ENCODE peak calls at places on chromosomes 7 and 10, in six cellular contexts. One of them, this sample, is unnamed. For H3K4me1, the result is how much of the 10 kb centered on the place peaks cover.

GRCh38 chr7:142862401-142863400 is 7.8 kb downstream of the EPHB6 start:
- DNase-seq in K562: no peak
- DNase-seq in fibroblast of lung: no peak
- DNase-seq in gastrocnemius medialis: no peak
- DNase-seq in GM23248: no peak
- DNase-seq in CD8-positive, alpha-beta T cell: no peak
- DNase-seq in this sample: no peak

GRCh38 chr10:93032105-93032808 is 28.3 kb upstream of the CYP26C1 start:
- DNase-seq in K562: no peak
- DNase-seq in fibroblast of lung: no peak
- DNase-seq in gastrocnemius medialis: no peak
- DNase-seq in GM23248: no peak
- DNase-seq in CD8-positive, alpha-beta T cell: no peak
- DNase-seq in this sample: no peak

GRCh38 chr7:42456756-42457276 is 219.8 kb upstream of the GLI3 start:
- DNase-seq in K562: no peak
- DNase-seq in fibroblast of lung: no peak
- DNase-seq in gastrocnemius medialis: no peak
- DNase-seq in GM23248: peak
- DNase-seq in CD8-positive, alpha-beta T cell: no peak
- DNase-seq in this sample: no peak

GRCh38 chr10:19929466-19930140 is 113.4 kb downstream of the PLXDC2 start:
- DNase-seq in K562: no peak
- DNase-seq in fibroblast of lung: peak
- DNase-seq in gastrocnemius medialis: no peak
- DNase-seq in GM23248: peak
- DNase-seq in CD8-positive, alpha-beta T cell: no peak
- DNase-seq in this sample: no peak

GRCh38 chr10:126065751-126066150 is 169.4 kb downstream of the FANK1 start:
- DNase-seq in K562: no peak
- DNase-seq in fibroblast of lung: no peak
- DNase-seq in gastrocnemius medialis: no peak
- DNase-seq in GM23248: no peak
- DNase-seq in CD8-positive, alpha-beta T cell: no peak
- DNase-seq in this sample: no peak

GRCh38 chr7:30937426-30937825 is 25.8 kb downstream of the AQP1 start:
- DNase-seq in K562: no peak
- DNase-seq in fibroblast of lung: no peak
- DNase-seq in gastrocnemius medialis: no peak
- DNase-seq in GM23248: no peak
- DNase-seq in CD8-positive, alpha-beta T cell: no peak
- DNase-seq in this sample: no peak

GRCh38 chr7:63876707-63877322 is 121.8 kb upstream of the ZNF722 start:
- DNase-seq in K562: no peak
- DNase-seq in fibroblast of lung: no peak
- DNase-seq in gastrocnemius medialis: no peak
- DNase-seq in GM23248: no peak
- DNase-seq in CD8-positive, alpha-beta T cell: no peak
- DNase-seq in this sample: no peak

GRCh38 chr7:71372991-71373390 is 241.0 kb downstream of the GALNT17 start:
- DNase-seq in K562: no peak
- DNase-seq in fibroblast of lung: no peak
- DNase-seq in gastrocnemius medialis: no peak
- DNase-seq in GM23248: no peak
- DNase-seq in CD8-positive, alpha-beta T cell: no peak
- DNase-seq in this sample: no peak

GRCh38 chr7:1563939-1564602 is 5.8 kb downstream of the PSMG3 start:
- DNase-seq in K562: peak
- DNase-seq in fibroblast of lung: no peak
- DNase-seq in gastrocnemius medialis: no peak
- DNase-seq in GM23248: no peak
- DNase-seq in CD8-positive, alpha-beta T cell: no peak
- DNase-seq in this sample: no peak

GRCh38 chr7:4479367-4480039 is 202.6 kb upstream of the FOXK1 start:
- DNase-seq in K562: peak
- DNase-seq in fibroblast of lung: peak
- DNase-seq in gastrocnemius medialis: no peak
- DNase-seq in GM23248: peak
- DNase-seq in CD8-positive, alpha-beta T cell: no peak
- DNase-seq in this sample: no peak

GRCh38 chr10:35127289-35127891 is 744 bp downstream of the CREM start:
- DNase-seq in K562: peak
- DNase-seq in fibroblast of lung: peak
- DNase-seq in gastrocnemius medialis: peak
- DNase-seq in GM23248: peak
- DNase-seq in CD8-positive, alpha-beta T cell: peak
- DNase-seq in this sample: peak

GRCh38 chr10:44975487-44976331 is 2.9 kb downstream of the DEPP1 start:
- DNase-seq in K562: peak
- DNase-seq in fibroblast of lung: peak
- DNase-seq in gastrocnemius medialis: peak
- DNase-seq in GM23248: peak
- DNase-seq in CD8-positive, alpha-beta T cell: no peak
- DNase-seq in this sample: no peak

GRCh38 chr7:102153586-102153948 is 133.1 kb upstream of the SH2B2 start:
- DNase-seq in K562: no peak
- DNase-seq in fibroblast of lung: peak
- DNase-seq in gastrocnemius medialis: no peak
- DNase-seq in GM23248: no peak
- DNase-seq in CD8-positive, alpha-beta T cell: no peak
- DNase-seq in this sample: no peak

GRCh38 chr10:102593804-102594079 is 50.5 kb upstream of the TRIM8 start:
- DNase-seq in K562: no peak
- DNase-seq in fibroblast of lung: no peak
- DNase-seq in gastrocnemius medialis: no peak
- DNase-seq in GM23248: peak
- DNase-seq in CD8-positive, alpha-beta T cell: no peak
- DNase-seq in this sample: no peak

GRCh38 chr7:131747625-131748024 is 191.2 kb upstream of the PODXL start:
- DNase-seq in K562: no peak
- DNase-seq in fibroblast of lung: no peak
- DNase-seq in gastrocnemius medialis: no peak
- DNase-seq in GM23248: no peak
- DNase-seq in CD8-positive, alpha-beta T cell: no peak
- DNase-seq in this sample: no peak

DNA sequence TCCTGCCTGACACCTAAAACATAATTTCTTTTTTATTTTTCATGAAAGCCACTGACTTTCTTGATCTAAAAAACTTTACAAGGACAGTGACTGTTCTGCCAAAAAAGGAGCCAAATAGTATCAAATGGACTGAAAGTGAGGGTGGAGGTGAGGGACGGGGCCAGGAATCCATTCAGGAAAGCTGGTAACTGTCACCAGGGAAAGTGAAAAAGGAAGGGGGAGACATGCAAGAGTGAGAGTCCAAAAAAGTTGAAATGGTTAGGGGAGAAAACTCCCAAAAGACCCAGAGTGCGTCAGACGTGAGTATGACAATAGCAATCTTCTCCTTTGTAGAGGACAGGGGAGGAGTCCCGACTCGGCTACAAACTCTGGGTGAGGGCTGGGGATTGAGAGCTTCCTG is 2.9 kb upstream of the PRAP1 start:
- DNase-seq in K562: no peak
- DNase-seq in fibroblast of lung: no peak
- DNase-seq in gastrocnemius medialis: no peak
- DNase-seq in GM23248: no peak
- DNase-seq in CD8-positive, alpha-beta T cell: no peak
- DNase-seq in this sample: no peak
- H3K4me1 ChIP-seq in K562: under half
- H3K4me1 ChIP-seq in fibroblast of lung: under half
- H3K4me1 ChIP-seq in gastrocnemius medialis: under half
- H3K4me1 ChIP-seq in GM23248: under half
- H3K4me1 ChIP-seq in CD8-positive, alpha-beta T cell: under half
- H3K4me1 ChIP-seq in this sample: under half

GRCh38 chr7:112481337-112481736 is 546 bp downstream of the LSMEM1 start:
- DNase-seq in K562: no peak
- DNase-seq in fibroblast of lung: no peak
- DNase-seq in gastrocnemius medialis: no peak
- DNase-seq in GM23248: no peak
- DNase-seq in CD8-positive, alpha-beta T cell: no peak
- DNase-seq in this sample: no peak
- H3K27ac ChIP-seq in K562: no peak
- H3K27ac ChIP-seq in fibroblast of lung: peak
- H3K27ac ChIP-seq in gastrocnemius medialis: peak
- H3K27ac ChIP-seq in GM23248: peak
- H3K27ac ChIP-seq in CD8-positive, alpha-beta T cell: no peak
- H3K27ac ChIP-seq in this sample: no peak

GRCh38 chr7:47330561-47331178 is 251.2 kb downstream of the TNS3 start:
- DNase-seq in K562: no peak
- DNase-seq in fibroblast of lung: no peak
- DNase-seq in gastrocnemius medialis: no peak
- DNase-seq in GM23248: no peak
- DNase-seq in CD8-positive, alpha-beta T cell: no peak
- DNase-seq in this sample: no peak
- H3K4me1 ChIP-seq in K562: under half
- H3K4me1 ChIP-seq in fibroblast of lung: under half
- H3K4me1 ChIP-seq in gastrocnemius medialis: half or more
- H3K4me1 ChIP-seq in GM23248: under half
- H3K4me1 ChIP-seq in CD8-positive, alpha-beta T cell: under half
- H3K4me1 ChIP-seq in this sample: half or more

DNA sequence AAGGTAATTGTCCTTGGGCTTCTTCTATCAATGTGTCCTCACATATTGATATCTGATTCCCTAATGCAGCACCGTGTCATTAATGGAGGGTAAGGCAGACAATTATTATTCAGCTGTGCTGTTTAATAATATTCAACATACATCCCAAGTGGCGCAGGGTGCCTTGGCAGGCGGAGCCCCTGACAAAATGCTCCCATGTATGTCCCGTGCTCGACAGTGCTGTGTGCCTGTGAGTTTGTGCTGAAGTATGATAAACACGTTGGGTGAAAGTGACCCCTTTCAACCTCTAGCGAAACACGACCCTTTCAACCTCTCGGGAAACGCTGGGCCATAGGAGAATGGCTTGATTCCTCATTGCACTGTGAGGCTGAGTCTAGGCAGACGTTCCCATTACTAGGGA is 31.3 kb downstream of the PFKP start:
- DNase-seq in K562: no peak
- DNase-seq in fibroblast of lung: no peak
- DNase-seq in gastrocnemius medialis: no peak
- DNase-seq in GM23248: no peak
- DNase-seq in CD8-positive, alpha-beta T cell: no peak
- DNase-seq in this sample: no peak
- H3K27ac ChIP-seq in K562: peak
- H3K27ac ChIP-seq in fibroblast of lung: peak
- H3K27ac ChIP-seq in gastrocnemius medialis: no peak
- H3K27ac ChIP-seq in GM23248: peak
- H3K27ac ChIP-seq in CD8-positive, alpha-beta T cell: no peak
- H3K27ac ChIP-seq in this sample: no peak